ENCODE peak calls at places on chromosomes 6 and 20, in ten cellular contexts. H is WTC11; M is kidney epithelial cell; T is GF-D8; L is HCEC 1CT; P is adrenal gland; O is SJSA1; D is brain microvascular endothelial cell; J is stomach; I is activated CD8-positive, alpha-beta memory T cell treated with anti-CD3 and anti-CD28 coated beads for 48 hours. E is an unnamed sample.

GRCh38 chr6:162344935-162345599 is 382.5 kb downstream of the PRKN start:
- DNase-seq in I (no peak), P (no peak), J (no peak), D (no peak), L (no peak), T (no peak), M (peak; percentile 10), H (no peak), O (no peak), E (no peak)

GRCh38 chr6:166955121-166955864 is 1.1 kb downstream of the RNASET2 start:
- DNase-seq in H (no peak), L (no peak), T (peak; percentile 67), M (no peak), J (peak; percentile 49), I (no peak), O (no peak), D (no peak), P (peak; percentile 40), E (peak; percentile 76)

GRCh38 chr20:37356387-37356786 is 10.4 kb downstream of the SRC start:
- DNase-seq in I (no peak), O (no peak), M (no peak), J (peak; percentile 76), T (peak; percentile 42), L (no peak), D (no peak), P (peak; percentile 87), H (no peak), E (peak; percentile 24)

GRCh38 chr6:39171489-39172376 is 56.7 kb upstream of the SAYSD1 start:
- DNase-seq in M (no peak), H (no peak), L (no peak), P (no peak), J (peak; percentile 5), I (no peak), T (no peak), D (no peak), O (no peak), E (no peak)

GRCh38 chr20:55264825-55265224 is 740.5 kb downstream of the CBLN4 start:
- DNase-seq in M (no peak), H (no peak), I (no peak), O (no peak), D (no peak), J (no peak), L (no peak), T (no peak), P (no peak), E (no peak)

GRCh38 chr6:33585403-33586107 is 5.5 kb upstream of the BAK1 start:
- DNase-seq in T (peak; percentile 27), D (peak; percentile 56), H (peak; percentile 92), J (peak; percentile 89), L (peak; percentile 40), I (peak; percentile 98), M (no peak), O (peak; percentile 77), P (peak; percentile 83), E (peak; percentile 71)

GRCh38 chr6:2030682-2031244 is 214.6 kb downstream of the GMDS start:
- DNase-seq in T (no peak), I (no peak), M (no peak), D (no peak), J (no peak), P (no peak), O (no peak), H (no peak), L (no peak), E (no peak)

GRCh38 chr20:24160563-24161355 is 172.2 kb upstream of the GGTLC1 start:
- DNase-seq in D (peak; percentile 72), P (peak; percentile 62), J (peak; percentile 63), L (no peak), I (no peak), M (peak; percentile 21), O (peak; percentile 38), T (no peak), H (peak; percentile 66), E (peak; percentile 40)

GRCh38 chr20:22575087-22575721 is 9.2 kb downstream of the FOXA2 start:
- DNase-seq in T (no peak), O (peak; percentile 100), I (no peak), H (no peak), J (no peak), M (no peak), L (no peak), P (no peak), D (no peak), E (no peak)

GRCh38 chr6:148464319-148465010 is 121.8 kb downstream of the SASH1 start:
- DNase-seq in T (no peak), L (peak; percentile 74), H (peak; percentile 69), M (peak; percentile 34), J (peak; percentile 60), P (peak; percentile 59), D (peak; percentile 75), I (no peak), O (peak; percentile 78), E (peak; percentile 62)

GRCh38 chr20:18414140-18414539 is 52.7 kb downstream of the DZANK1 start:
- DNase-seq in D (no peak), I (no peak), T (no peak), L (no peak), M (no peak), O (no peak), J (no peak), H (no peak), P (no peak), E (no peak)

GRCh38 chr6:34982424-34982852 is 93.4 kb downstream of the ANKS1A start:
- DNase-seq in H (no peak), O (peak; percentile 25), I (no peak), D (peak; percentile 21), L (peak; percentile 35), P (peak; percentile 52), T (peak; percentile 4), M (no peak), J (no peak), E (peak; percentile 40)

GRCh38 chr6:166268431-166268830 is 39.8 kb downstream of the PRR18 start:
- DNase-seq in I (no peak), D (no peak), H (no peak), M (no peak), J (no peak), P (no peak), L (no peak), T (no peak), O (no peak), E (no peak)

GRCh38 chr6:138004423-138005287 is 102.6 kb downstream of the PERP start:
- DNase-seq in H (no peak), D (peak; percentile 23), L (peak; percentile 43), P (no peak), T (no peak), O (peak; percentile 23), J (no peak), M (no peak), I (no peak), E (peak; percentile 60)

E was measured in Kasumi-1.